ENCODE peak calls at places on chromosomes 7 and 10, in five cellular contexts. C, S, R, Q and L are unnamed samples.

GRCh38 chr10:86795353-86795752 is 38.9 kb downstream of the BMPR1A start:
- DNase-seq in Q (peak; percentile 68), R (peak; percentile 89), S (peak; percentile 12), C (no peak), L (no peak)

GRCh38 chr10:132572545-132572937 is 35.0 kb downstream of the INPP5A start:
- DNase-seq in Q (no peak), S (no peak), R (no peak), C (no peak), L (no peak)

GRCh38 chr10:34288634-34289033 is 526.5 kb downstream of the PARD3 start:
- DNase-seq in Q (no peak), S (no peak), C (no peak), R (no peak), L (no peak)

GRCh38 chr7:101220295-101220694 is 2.3 kb downstream of the ZNHIT1 start:
- DNase-seq in Q (no peak), R (no peak), C (no peak), S (peak; percentile 82), L (no peak)

GRCh38 chr7:140600341-140600740 is 40.3 kb downstream of the DENND2A start:
- DNase-seq in R (no peak), S (no peak), C (no peak), Q (no peak), L (no peak)

GRCh38 chr7:2446676-2447075 is 29.5 kb downstream of the GRIFIN start:
- DNase-seq in R (no peak), C (no peak), S (no peak), Q (no peak), L (no peak)

GRCh38 chr7:45238806-45239205 is 81.2 kb downstream of the RAMP3 start:
- DNase-seq in C (no peak), R (no peak), Q (no peak), S (no peak), L (no peak)

GRCh38 chr7:128687131-128687530 is 15.0 kb downstream of the GARIN1A start:
- DNase-seq in Q (no peak), S (no peak), C (no peak), R (no peak), L (no peak)

GRCh38 chr7:96675548-96675947 is 34.1 kb downstream of the SEM1 start:
- DNase-seq in R (no peak), S (no peak), C (no peak), Q (no peak), L (no peak)

GRCh38 chr10:18205098-18205834 is 65.0 kb downstream of the CACNB2 start:
- DNase-seq in C (no peak), R (no peak), Q (no peak), S (no peak), L (no peak)

GRCh38 chr10:86104611-86105145 is 261.9 kb downstream of the GRID1 start:
- DNase-seq in R (no peak), Q (no peak), C (no peak), S (no peak), L (no peak)

GRCh38 chr10:97481071-97481470 is 17.2 kb downstream of the MMS19 start:
- DNase-seq in C (no peak), S (no peak), Q (no peak), R (no peak), L (no peak)

GRCh38 chr10:76303682-76304316 is 872.4 kb downstream of the LRMDA start:
- DNase-seq in Q (peak; percentile 44), C (peak; percentile 62), S (peak; percentile 81), R (peak; percentile 89), L (no peak)

GRCh38 chr10:87816842-87817178 is 1.2 kb downstream of the ATAD1 start:
- DNase-seq in C (no peak), S (no peak), R (no peak), Q (no peak), L (no peak)

GRCh38 chr7:38383281-38383680 is 109.8 kb upstream of the TARP start:
- DNase-seq in C (no peak), R (no peak), S (no peak), Q (no peak), L (no peak)

GRCh38 chr10:100642295-100642994 is 102.9 kb upstream of the PAX2 start:
- DNase-seq in R (peak; percentile 89), S (no peak), Q (no peak), C (no peak), L (no peak)

GRCh38 chr7:1883031-1883761 is 213.1 kb downstream of the ELFN1 start:
- DNase-seq in S (no peak), Q (peak; percentile 87), R (no peak), C (no peak), L (no peak)

GRCh38 chr10:61486738-61487396 is 33.7 kb upstream of the TMEM26 start:
- DNase-seq in Q (no peak), C (no peak), R (no peak), S (peak; percentile 53), L (no peak)

GRCh38 chr10:131733596-131733995 is 167.2 kb upstream of the PPP2R2D start:
- DNase-seq in C (no peak), S (no peak), R (no peak), Q (no peak), L (no peak)

GRCh38 chr10:132865236-132865635 is 77.1 kb downstream of the CFAP46 start:
- DNase-seq in R (no peak), S (no peak), Q (no peak), C (peak; percentile 43), L (no peak)

GRCh38 chr10:63236113-63236935 is 103.2 kb downstream of the NRBF2 start:
- DNase-seq in Q (peak; percentile 63), S (peak; percentile 44), R (no peak), C (no peak), L (no peak)

GRCh38 chr7:132298782-132299181 is 277.5 kb downstream of the PLXNA4 start:
- DNase-seq in C (no peak), S (no peak), Q (no peak), R (no peak), L (no peak)

GRCh38 chr7:143292873-143293272 is 4.7 kb downstream of the CASP2 start:
- DNase-seq in C (no peak), Q (no peak), R (no peak), S (no peak), L (no peak)

GRCh38 chr7:36208406-36208805 is 55.4 kb downstream of the EEPD1 start:
- DNase-seq in R (no peak), S (no peak), C (no peak), Q (no peak), L (no peak)

GRCh38 chr10:91024541-91024940 is 103.7 kb upstream of the ANKRD1 start:
- DNase-seq in Q (no peak), R (no peak), S (no peak), C (no peak), L (no peak)

GRCh38 chr7:52009195-52009594 is 692.6 kb upstream of the COBL start:
- DNase-seq in C (no peak), S (no peak), R (no peak), Q (no peak), L (no peak)
- TF ChIP-seq CREB1 in C (no peak), S (no peak), R (no peak), Q (no peak), L (no peak)

GRCh38 chr7:122299624-122299934 is 5.0 kb downstream of the FEZF1 start:
- DNase-seq in R (peak; percentile 79), Q (no peak), C (no peak), S (no peak), L (no peak)
- H3K4me3 ChIP-seq in R (peak overlapping the region; percentile 80), Q (no peak overlapping the region), C (peak overlapping the region; percentile 66), S (no peak overlapping the region), L (no peak overlapping the region)

GRCh38 chr7:98748090-98748489 is 121.7 kb downstream of the TMEM130 start:
- DNase-seq in R (no peak), S (no peak), C (no peak), Q (no peak), L (no peak)

GRCh38 chr7:98758157-98758556 is 111.7 kb downstream of the TMEM130 start:
- DNase-seq in C (no peak), Q (no peak), S (no peak), R (no peak), L (no peak)

GRCh38 chr7:98755138-98755898 is 114.5 kb downstream of the TMEM130 start:
- DNase-seq in C (peak; percentile 60), R (peak; percentile 44), S (no peak), Q (no peak), L (no peak)

GRCh38 chr7:98753176-98753575 is 116.6 kb downstream of the TMEM130 start:
- DNase-seq in S (no peak), Q (no peak), C (no peak), R (no peak), L (no peak)

GRCh38 chr7:98754041-98754479 is 115.8 kb downstream of the TMEM130 start:
- DNase-seq in C (peak; percentile 54), R (peak; percentile 91), Q (peak; percentile 22), S (no peak), L (no peak)
- TF ChIP-seq CREB1 in C (no peak), R (no peak), Q (no peak), S (no peak), L (no peak)

GRCh38 chr7:99562114-99562784 is 3.8 kb downstream of the ZNF655 start:
- DNase-seq in C (no peak), S (no peak), Q (no peak), R (no peak), L (no peak)
- H3K4me3 ChIP-seq in C (no peak overlapping the region), S (no peak overlapping the region), Q (no peak overlapping the region), R (no peak overlapping the region), L (no peak overlapping the region)